ENCODE peak calls at places on chromosomes 5 and 9, in five cellular contexts. K is activated naive CD4-positive, alpha-beta T cell treated with Interleukin-2 at 50 U/mL for 16 hours; J is nephron progenitor cell; A is RWPE1; L is left ventricle myocardium inferior. R is an unnamed sample.

GRCh38 chr9:2613730-2614271 is 7.8 kb upstream of the VLDLR start:
- DNase-seq in L (peak), A (no peak), J (no peak), K (no peak), R (no peak)

GRCh38 chr9:100473271-100474081 is 527 bp downstream of the TMEFF1 start:
- DNase-seq in L (no peak), A (peak), J (peak), K (peak), R (peak)

GRCh38 chr5:168163966-168164365 is 127.5 kb upstream of the WWC1 start:
- DNase-seq in A (no peak), L (no peak), J (no peak), K (no peak), R (no peak)

GRCh38 chr5:140468188-140468587 is 66.6 kb downstream of the ANKHD1 start:
- DNase-seq in L (no peak), A (no peak), K (no peak), J (no peak), R (no peak)

GRCh38 chr5:68891718-68892117 is 202.1 kb upstream of the SLC30A5 start:
- DNase-seq in A (no peak), J (no peak), L (no peak), K (no peak), R (no peak)

GRCh38 chr9:91659529-91660294 is 236.1 kb upstream of the NFIL3 start:
- DNase-seq in J (peak), A (peak), L (no peak), K (no peak), R (no peak)

GRCh38 chr9:27497883-27498553 is 26.1 kb upstream of the IFNK start:
- DNase-seq in L (no peak), K (no peak), A (no peak), J (peak), R (no peak)

GRCh38 chr5:2761921-2762488 is 10.5 kb upstream of the IRX2 start:
- DNase-seq in A (no peak), K (no peak), L (no peak), J (no peak), R (no peak)

GRCh38 chr5:120239076-120239475 is 225.0 kb upstream of the PRR16 start:
- DNase-seq in A (no peak), L (no peak), J (no peak), K (no peak), R (no peak)

GRCh38 chr5:8598996-8599395 is 730.0 kb downstream of the MTRR start:
- DNase-seq in L (no peak), A (no peak), K (no peak), J (no peak), R (no peak)

GRCh38 chr5:146828385-146828784 is 50.2 kb downstream of the PPP2R2B start:
- DNase-seq in A (no peak), L (no peak), J (no peak), K (no peak), R (no peak)

GRCh38 chr5:121949885-121950284 is 11.9 kb upstream of the SRFBP1 start:
- DNase-seq in L (no peak), K (no peak), A (peak), J (peak), R (no peak)

GRCh38 chr5:93578813-93579560 is 2.0 kb downstream of the NR2F1-AS1 start:
- DNase-seq in J (no peak), A (no peak), K (no peak), L (no peak), R (no peak)

GRCh38 chr9:131461166-131461565 is 41.6 kb upstream of the POMT1 start:
- DNase-seq in K (no peak), L (no peak), J (no peak), A (no peak), R (peak)

GRCh38 chr9:19533373-19533772 is 124.6 kb downstream of the ACER2 start:
- DNase-seq in A (no peak), K (no peak), L (no peak), J (no peak), R (no peak)

GRCh38 chr5:150404121-150404990 is 8.4 kb downstream of the CD74 start:
- DNase-seq in A (no peak), J (no peak), K (no peak), L (no peak), R (no peak)

GRCh38 chr5:178196413-178196812 is 7.9 kb upstream of the HNRNPAB start:
- DNase-seq in L (no peak), A (no peak), J (no peak), K (no peak), R (no peak)

GRCh38 chr9:88060746-88061145 is 77.5 kb downstream of the SPATA31C2 start:
- DNase-seq in L (no peak), K (no peak), A (no peak), J (no peak), R (no peak)

GRCh38 chr9:130343445-130343918 is 77.9 kb downstream of the HMCN2 start:
- DNase-seq in K (peak), A (peak), L (no peak), J (peak), R (peak)

GRCh38 chr9:134326754-134327526 is 685 bp downstream of the RXRA start:
- DNase-seq in A (peak), L (peak), K (no peak), J (peak), R (peak)

GRCh38 chr9:1018121-1018520 is 32.0 kb upstream of the DMRT2 start:
- DNase-seq in L (no peak), J (peak), A (peak), K (no peak), R (no peak)

GRCh38 chr5:120035815-120036577 is 406.6 kb downstream of the FAM170A start:
- DNase-seq in A (no peak), J (no peak), K (no peak), L (no peak), R (no peak)

GRCh38 chr9:100368672-100369071 is 15.9 kb upstream of the TEX10 start:
- DNase-seq in K (no peak), J (no peak), L (no peak), A (no peak), R (no peak)

GRCh38 chr5:126373621-126374416 is 49.4 kb upstream of the GRAMD2B start:
- DNase-seq in A (no peak), J (no peak), K (no peak), L (no peak), R (no peak)

GRCh38 chr5:22316291-22316690 is 536.9 kb downstream of the CDH12 start:
- DNase-seq in A (no peak), K (no peak), J (no peak), L (no peak), R (no peak)

R was measured in spleen.